ENCODE peak calls at places on chromosomes 1 and 21, in five cellular contexts. U, H, O, J and Q are unnamed samples.

GRCh38 chr1:53176452-53177344 is 19.9 kb upstream of the CPT2 start:
- DNase-seq in J (no peak), H (peak), O (peak), U (no peak), Q (peak)

GRCh38 chr1:205172729-205173366 is 38.7 kb downstream of the DSTYK start:
- DNase-seq in H (no peak), U (peak), J (no peak), O (peak), Q (no peak)

GRCh38 chr1:90201467-90202358 is 206.8 kb downstream of the ZNF326 start:
- DNase-seq in U (no peak), O (peak), J (no peak), H (no peak), Q (no peak)

GRCh38 chr1:3014443-3015268 is 6.6 kb upstream of the ACTRT2 start:
- DNase-seq in H (no peak), J (no peak), O (no peak), U (no peak), Q (peak)

GRCh38 chr1:43143441-43143888 is 28.6 kb downstream of the EBNA1BP2 start:
- DNase-seq in H (no peak), O (no peak), U (peak), J (no peak), Q (no peak)

GRCh38 chr1:244647819-244648218 is 5.1 kb upstream of the DESI2 start:
- DNase-seq in O (no peak), U (no peak), J (no peak), H (no peak), Q (no peak)

GRCh38 chr1:202023033-202023433 is 12.6 kb downstream of the ELF3 start:
- DNase-seq in J (no peak), H (no peak), U (no peak), O (no peak), Q (no peak)

GRCh38 chr1:17194133-17194475 is 10.8 kb upstream of the PADI1 start:
- DNase-seq in U (no peak), O (no peak), J (no peak), H (no peak), Q (no peak)

GRCh38 chr1:173451981-173452380 is 25.2 kb upstream of the PRDX6 start:
- DNase-seq in U (no peak), O (peak), H (no peak), J (no peak), Q (peak)

GRCh38 chr1:63662056-63662836 is 69.0 kb downstream of the PGM1 start:
- DNase-seq in O (peak), H (no peak), J (no peak), U (peak), Q (peak)

GRCh38 chr1:22509815-22510214 is 53.5 kb upstream of the EPHA8 start:
- DNase-seq in O (no peak), H (no peak), U (no peak), J (no peak), Q (no peak)

GRCh38 chr21:25836396-25836795 is 101.6 kb downstream of the GABPA start:
- DNase-seq in J (no peak), U (no peak), O (no peak), H (no peak), Q (no peak)

GRCh38 chr1:244219802-244220201 is 168.7 kb downstream of the ZBTB18 start:
- DNase-seq in H (no peak), J (no peak), O (no peak), U (no peak), Q (no peak)

GRCh38 chr1:203672354-203672753 is 45.7 kb downstream of the ATP2B4 start:
- DNase-seq in O (peak), H (peak), U (peak), J (no peak), Q (peak)

GRCh38 chr1:53376742-53377437 is 49.0 kb upstream of the LRP8 start:
- DNase-seq in O (no peak), H (no peak), J (peak), U (no peak), Q (no peak)

GRCh38 chr1:56578963-56579875 is at the start of gene PLPP3:
- DNase-seq in U (peak), O (peak), J (no peak), H (peak), Q (peak)

GRCh38 chr1:98328855-98329254 is 332.7 kb upstream of the SNX7 start:
- DNase-seq in H (no peak), U (no peak), J (no peak), O (no peak), Q (no peak)

GRCh38 chr1:174023438-174023837 is 1.3 kb upstream of the RC3H1 start:
- DNase-seq in O (peak), U (peak), H (peak), J (no peak), Q (no peak)

GRCh38 chr1:189619682-189620332 is 857.9 kb downstream of the BRINP3 start:
- DNase-seq in J (no peak), H (no peak), O (peak), U (peak), Q (no peak)

GRCh38 chr1:52268372-52268771 is 97.6 kb downstream of the CC2D1B start:
- DNase-seq in U (peak), J (no peak), H (no peak), O (peak), Q (no peak)